ENCODE peak calls at places on chromosomes 7 and 10, in four cellular contexts. O is lower lobe of right lung; V is CD8-positive, alpha-beta T cell; P is left ventricle myocardium inferior. U is an unnamed sample.

GRCh38 chr10:116973946-116974345 is 31.0 kb downstream of the SHTN1 start:
- DNase-seq in V (no peak), P (no peak), O (no peak), U (no peak)

GRCh38 chr10:117168135-117168674 is 29.1 kb upstream of the KCNK18 start:
- DNase-seq in O (peak; percentile 78), P (peak; percentile 47), V (peak; percentile 53), U (peak; percentile 94)

GRCh38 chr10:112966191-112966855 is 16.3 kb downstream of the TCF7L2 start:
- DNase-seq in P (no peak), O (no peak), V (no peak), U (no peak)

GRCh38 chr10:69685802-69686585 is 55.9 kb downstream of the FAM241B start:
- DNase-seq in O (peak; percentile 47), V (no peak), P (peak; percentile 75), U (peak; percentile 88)

GRCh38 chr10:24556746-24557742 is 166.6 kb downstream of the ARHGAP21 start:
- DNase-seq in O (no peak), P (no peak), V (no peak), U (no peak)

GRCh38 chr7:86991844-86992243 is 67.6 kb downstream of the ELAPOR2 start:
- DNase-seq in O (no peak), P (no peak), V (no peak), U (no peak)

GRCh38 chr10:112961609-112962008 is 11.6 kb downstream of the TCF7L2 start:
- DNase-seq in O (no peak), V (no peak), P (no peak), U (no peak)

GRCh38 chr7:100088621-100089457 is at the start of gene COPS6:
- DNase-seq in V (peak; percentile 86), O (peak; percentile 91), P (peak; percentile 90), U (peak; percentile 78)

DNA sequence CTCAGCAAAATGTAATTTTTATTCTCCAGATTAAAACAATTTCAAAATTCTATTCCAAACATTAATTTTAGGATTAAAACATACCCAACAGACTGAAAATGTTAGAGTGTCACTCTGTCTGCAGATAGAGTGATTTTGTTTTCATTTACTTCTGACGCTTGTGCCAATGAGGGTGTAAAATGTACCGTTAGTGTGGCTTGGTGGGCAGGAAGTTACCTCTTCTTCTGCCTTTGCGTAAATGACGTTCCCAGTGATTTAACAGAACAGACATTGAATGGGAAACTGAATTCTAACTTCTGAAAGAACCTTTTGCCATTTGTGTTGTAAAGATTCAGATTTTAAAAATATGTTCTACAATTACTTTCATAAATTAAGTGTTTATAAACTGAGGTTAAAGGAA is 47.0 kb upstream of the DRGX start:
- DNase-seq in O (no peak), P (no peak), V (no peak), U (no peak)
- H3K4me3 ChIP-seq in O (no peak overlapping the region), P (no peak overlapping the region), V (no peak overlapping the region), U (no peak overlapping the region)

GRCh38 chr7:44074349-44074695 is 8.0 kb downstream of the POLM start:
- DNase-seq in P (no peak), V (no peak), O (no peak), U (peak; percentile 67)

GRCh38 chr7:44075296-44076075 is 6.8 kb downstream of the POLM start:
- DNase-seq in O (no peak), V (no peak), P (no peak), U (no peak)

GRCh38 chr7:44077061-44077460 is 5.3 kb downstream of the POLM start:
- DNase-seq in V (no peak), P (no peak), O (no peak), U (no peak)

GRCh38 chr7:44077681-44078091 is 4.6 kb downstream of the POLM start:
- DNase-seq in P (peak; percentile 63), V (no peak), O (no peak), U (no peak)

DNA sequence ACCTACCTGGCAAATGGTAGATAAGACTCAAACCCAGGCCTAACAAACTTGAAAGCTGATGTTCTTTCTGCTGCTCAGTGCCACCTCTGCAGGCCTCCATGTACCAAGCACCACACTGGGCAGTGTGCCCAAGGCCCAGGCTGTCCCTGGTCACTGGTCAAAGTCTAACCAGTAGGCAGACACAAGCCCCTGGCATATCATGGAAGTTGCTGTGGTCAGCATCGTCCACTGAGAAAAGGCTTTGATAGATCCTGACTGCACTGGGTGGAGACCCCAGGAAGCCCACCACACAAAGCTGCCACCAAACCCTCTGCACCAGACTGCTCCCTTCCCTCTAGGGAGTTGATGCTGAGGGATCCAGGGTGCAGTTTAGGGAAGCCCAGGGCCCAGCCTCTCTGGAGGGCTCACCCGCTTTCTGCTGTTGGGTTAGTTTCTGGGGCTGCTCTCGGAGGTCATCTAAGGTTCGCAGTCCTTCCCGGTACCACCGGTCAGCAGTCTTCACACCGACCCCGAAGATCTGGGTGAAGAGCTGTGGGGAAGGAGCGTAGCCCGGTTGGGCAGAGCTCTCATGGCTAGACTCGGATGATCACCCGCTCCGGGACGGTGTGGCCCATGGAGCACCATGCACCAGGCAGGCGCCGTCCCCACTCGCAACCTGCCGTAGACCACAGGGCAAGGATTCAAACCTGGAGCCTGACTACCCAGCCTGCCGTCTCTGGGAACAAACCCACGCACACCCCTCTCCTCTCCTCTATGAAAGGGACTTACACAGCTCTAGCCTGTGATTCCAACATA is 6.0 kb downstream of the POLM start:
- DNase-seq in V (no peak), O (no peak), P (no peak), U (peak; percentile 76)
- H3K27ac ChIP-seq in V (no peak overlapping the region), O (no peak overlapping the region), P (peak overlapping the region; percentile 93), U (no peak overlapping the region)

GRCh38 chr7:50287121-50287520 is 17.4 kb upstream of the IKZF1 start:
- DNase-seq in V (no peak), O (no peak), P (no peak), U (no peak)
- TF ChIP-seq CTCF in V (no peak), O (no peak), P (no peak), U (no peak)

GRCh38 chr7:32077806-32078205 is 7.6 kb upstream of the PDE1C start:
- DNase-seq in V (no peak), O (no peak), P (no peak), U (no peak)

GRCh38 chr7:32075612-32076011 is 5.4 kb upstream of the PDE1C start:
- DNase-seq in O (no peak), V (no peak), P (no peak), U (no peak)

GRCh38 chr7:32073533-32073932 is 3.3 kb upstream of the PDE1C start:
- DNase-seq in O (no peak), V (no peak), P (no peak), U (no peak)

GRCh38 chr7:32072397-32072796 is 2.2 kb upstream of the PDE1C start:
- DNase-seq in O (no peak), V (no peak), P (no peak), U (no peak)

GRCh38 chr7:32074787-32075570 is 4.8 kb upstream of the PDE1C start:
- DNase-seq in V (no peak), P (no peak), O (no peak), U (no peak)
- H3K4me3 ChIP-seq in V (no peak overlapping the region), P (no peak overlapping the region), O (no peak overlapping the region), U (no peak overlapping the region)

GRCh38 chr7:80654887-80655340 is 16.5 kb downstream of the CD36 start:
- DNase-seq in P (no peak), O (no peak), V (no peak), U (no peak)
- H3K27ac ChIP-seq in P (peak overlapping the region; percentile 76), O (no peak overlapping the region), V (no peak overlapping the region), U (no peak overlapping the region)

DNA sequence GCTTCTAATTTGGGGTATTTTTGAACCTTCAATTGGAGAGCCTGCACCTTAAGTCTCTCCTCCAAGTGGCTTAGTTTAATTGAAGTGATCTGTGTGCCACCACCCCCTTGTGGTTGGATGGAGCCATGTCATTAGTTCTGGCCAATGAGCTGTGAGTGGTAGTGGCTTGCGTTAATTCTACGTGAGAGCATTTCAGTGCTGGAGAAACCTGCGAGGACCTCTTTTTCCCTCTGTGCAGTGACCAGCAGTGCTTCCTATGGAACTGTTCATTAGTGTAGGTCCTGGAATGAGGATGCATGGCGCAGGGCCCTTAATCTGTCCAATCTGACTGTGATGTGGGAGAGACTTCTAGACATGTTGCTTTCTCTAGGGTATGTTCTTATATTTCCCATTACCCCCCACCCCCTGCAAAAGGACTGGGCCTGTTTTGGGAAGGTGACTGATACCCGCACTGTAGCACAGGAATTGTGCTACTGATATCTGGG is 3.8 kb downstream of the HILPDA start:
- DNase-seq in O (peak; percentile 47), P (peak; percentile 39), V (peak; percentile 43), U (peak; percentile 75)
- TF ChIP-seq CTCF in O (peak; percentile 76), P (peak; percentile 86), V (peak; percentile 69), U (peak; percentile 75)

GRCh38 chr7:143388051-143388450 is 6.9 kb downstream of the ZYX start:
- DNase-seq in P (no peak), O (no peak), V (no peak), U (no peak)

GRCh38 chr7:143384741-143385631 is 3.8 kb downstream of the ZYX start:
- DNase-seq in O (peak; percentile 65), P (no peak), V (no peak), U (no peak)

GRCh38 chr7:143387156-143387975 is 6.2 kb downstream of the ZYX start:
- DNase-seq in P (no peak), V (no peak), O (no peak), U (peak; percentile 60)

GRCh38 chr7:143384148-143384547 is 3.0 kb downstream of the ZYX start:
- DNase-seq in O (no peak), P (no peak), V (no peak), U (no peak)

DNA sequence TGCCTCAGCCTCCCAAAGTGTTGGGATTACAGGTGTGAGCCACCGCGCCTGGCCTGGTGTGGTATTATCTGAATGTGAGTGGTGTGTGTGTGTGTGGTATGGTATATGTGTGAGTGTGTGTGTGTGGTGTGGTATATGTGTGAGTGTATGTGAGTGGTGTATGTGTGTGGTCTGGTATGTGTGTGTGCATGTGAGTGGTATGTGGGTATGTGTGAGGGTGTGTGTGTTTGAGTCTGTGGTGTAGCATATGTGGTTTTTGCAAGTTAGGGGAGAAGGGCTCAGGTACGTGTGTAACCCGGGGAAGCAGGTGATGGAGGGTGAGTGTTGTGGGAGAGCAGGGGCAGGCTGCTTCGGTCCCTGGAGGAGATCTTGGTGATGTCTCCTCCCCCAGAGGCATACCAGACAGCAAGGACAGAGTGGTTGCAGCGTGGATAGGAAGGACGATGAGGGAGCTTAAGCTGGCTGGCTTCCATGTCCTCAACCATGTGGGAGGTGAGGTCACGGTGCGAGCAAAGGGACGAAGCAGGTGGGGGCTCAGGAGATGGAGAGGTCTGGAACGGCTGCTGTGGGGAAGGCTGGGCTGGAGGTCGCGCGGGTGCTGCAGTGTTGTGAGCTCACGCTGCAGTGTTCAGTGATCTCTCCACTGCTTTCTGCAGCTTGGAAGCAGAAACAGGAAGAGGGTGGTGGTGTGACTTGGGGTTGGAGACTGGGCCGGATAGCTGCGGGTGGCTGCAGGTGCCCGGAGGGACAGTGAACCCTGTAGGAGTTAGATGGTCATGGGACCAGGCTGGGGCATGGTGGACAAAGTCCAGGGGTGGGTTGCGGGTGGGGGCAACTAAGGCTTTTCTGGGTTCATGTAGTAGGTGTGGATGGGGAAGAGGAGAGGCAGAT is 5.0 kb downstream of the ZYX start:
- DNase-seq in O (peak; percentile 51), V (peak; percentile 44), P (no peak), U (no peak)
- H3K4me3 ChIP-seq in O (peak overlapping the region; percentile 93), V (peak overlapping the region; percentile 21), P (peak overlapping the region; percentile 98), U (no peak overlapping the region)

DNA sequence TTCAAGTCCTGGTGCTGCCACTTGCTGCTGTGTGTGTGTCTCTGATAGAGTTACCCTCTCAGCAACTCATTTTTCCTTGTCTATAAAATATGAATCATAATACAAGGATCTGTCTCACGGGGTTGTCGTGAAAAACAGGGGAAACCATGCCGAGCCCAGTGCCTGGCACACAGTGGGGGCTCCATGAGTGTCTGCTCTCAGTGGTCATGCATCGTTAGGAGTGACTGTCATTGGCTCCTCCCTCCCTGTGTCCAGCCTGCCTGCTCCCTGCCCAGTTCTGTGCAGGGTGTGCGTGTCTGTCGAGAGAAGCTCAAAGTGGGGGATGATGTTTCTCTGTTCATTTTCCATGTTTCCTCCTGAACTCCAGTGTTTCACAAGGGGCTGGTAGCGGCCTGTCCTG is 83.6 kb upstream of the LRRC4 start:
- DNase-seq in V (no peak), P (no peak), O (no peak), U (no peak)
- H3K27ac ChIP-seq in V (no peak overlapping the region), P (no peak overlapping the region), O (no peak overlapping the region), U (no peak overlapping the region)

U was measured in pancreas.